ENCODE peak calls at places on chromosomes 6 and 20, in eight cellular contexts. One of them, this sample, is unnamed. For H3K36me3 and H3K4me1, the result is how much of the 10 kb centered on the place peaks cover.

GRCh38 chr20:38369387-38369786 is 23.1 kb downstream of the LBP start:
- DNase-seq in prostate gland: no peak
- DNase-seq in aorta: no peak
- DNase-seq in stomach: no peak
- DNase-seq in naive thymus-derived CD4-positive, alpha-beta T cell: no peak
- DNase-seq in heart left ventricle: no peak
- DNase-seq in Caco-2: peak
- DNase-seq in neural progenitor cell: peak
- DNase-seq in this sample: no peak

GRCh38 chr6:80469977-80470376 is 363.5 kb downstream of the BCKDHB start:
- DNase-seq in naive thymus-derived CD4-positive, alpha-beta T cell: no peak
- DNase-seq in Caco-2: no peak
- DNase-seq in neural progenitor cell: no peak
- DNase-seq in prostate gland: no peak
- DNase-seq in stomach: no peak
- DNase-seq in aorta: no peak
- DNase-seq in heart left ventricle: no peak
- DNase-seq in this sample: no peak

GRCh38 chr6:68915591-68915990 is 280.5 kb downstream of the ADGRB3 start:
- DNase-seq in stomach: no peak
- DNase-seq in neural progenitor cell: no peak
- DNase-seq in prostate gland: no peak
- DNase-seq in Caco-2: no peak
- DNase-seq in naive thymus-derived CD4-positive, alpha-beta T cell: no peak
- DNase-seq in heart left ventricle: no peak
- DNase-seq in aorta: no peak
- DNase-seq in this sample: no peak

GRCh38 chr20:49969946-49970345 is 12.8 kb upstream of the SNAI1 start:
- DNase-seq in naive thymus-derived CD4-positive, alpha-beta T cell: no peak
- DNase-seq in neural progenitor cell: no peak
- DNase-seq in Caco-2: peak
- DNase-seq in heart left ventricle: peak
- DNase-seq in prostate gland: no peak
- DNase-seq in stomach: no peak
- DNase-seq in aorta: peak
- DNase-seq in this sample: no peak

GRCh38 chr6:154156135-154156948 is 117.3 kb downstream of the OPRM1 start:
- DNase-seq in heart left ventricle: no peak
- DNase-seq in aorta: no peak
- DNase-seq in Caco-2: peak
- DNase-seq in neural progenitor cell: peak
- DNase-seq in naive thymus-derived CD4-positive, alpha-beta T cell: peak
- DNase-seq in prostate gland: peak
- DNase-seq in stomach: peak
- DNase-seq in this sample: peak

GRCh38 chr6:83702749-83703148 is 6.2 kb downstream of the SNAP91 start:
- DNase-seq in prostate gland: no peak
- DNase-seq in Caco-2: no peak
- DNase-seq in neural progenitor cell: no peak
- DNase-seq in naive thymus-derived CD4-positive, alpha-beta T cell: no peak
- DNase-seq in heart left ventricle: no peak
- DNase-seq in stomach: no peak
- DNase-seq in aorta: no peak
- DNase-seq in this sample: no peak

GRCh38 chr20:46331612-46332361 is 23.5 kb upstream of the CDH22 start:
- DNase-seq in Caco-2: no peak
- DNase-seq in stomach: peak
- DNase-seq in naive thymus-derived CD4-positive, alpha-beta T cell: no peak
- DNase-seq in heart left ventricle: no peak
- DNase-seq in prostate gland: no peak
- DNase-seq in neural progenitor cell: no peak
- DNase-seq in aorta: no peak
- DNase-seq in this sample: no peak

GRCh38 chr6:157075549-157076426 is 247.5 kb downstream of the TMEM242 start:
- DNase-seq in prostate gland: no peak
- DNase-seq in naive thymus-derived CD4-positive, alpha-beta T cell: no peak
- DNase-seq in neural progenitor cell: no peak
- DNase-seq in Caco-2: no peak
- DNase-seq in heart left ventricle: no peak
- DNase-seq in stomach: no peak
- DNase-seq in aorta: no peak
- DNase-seq in this sample: no peak

GRCh38 chr6:136415351-136416005 is 125.8 kb upstream of the BCLAF1 start:
- DNase-seq in Caco-2: no peak
- DNase-seq in neural progenitor cell: no peak
- DNase-seq in stomach: no peak
- DNase-seq in heart left ventricle: no peak
- DNase-seq in aorta: no peak
- DNase-seq in naive thymus-derived CD4-positive, alpha-beta T cell: no peak
- DNase-seq in prostate gland: no peak
- DNase-seq in this sample: no peak

GRCh38 chr6:3750324-3751018 is 1.0 kb downstream of the PXDC1 start:
- DNase-seq in aorta: peak
- DNase-seq in stomach: peak
- DNase-seq in naive thymus-derived CD4-positive, alpha-beta T cell: peak
- DNase-seq in neural progenitor cell: peak
- DNase-seq in prostate gland: peak
- DNase-seq in Caco-2: peak
- DNase-seq in heart left ventricle: peak
- DNase-seq in this sample: no peak

GRCh38 chr20:58705525-58705924 is 12.9 kb downstream of the NPEPL1 start:
- DNase-seq in neural progenitor cell: no peak
- DNase-seq in aorta: peak
- DNase-seq in heart left ventricle: no peak
- DNase-seq in Caco-2: no peak
- DNase-seq in stomach: no peak
- DNase-seq in prostate gland: no peak
- DNase-seq in naive thymus-derived CD4-positive, alpha-beta T cell: no peak
- DNase-seq in this sample: no peak

GRCh38 chr6:161111256-161111655 is 119.7 kb downstream of the MAP3K4 start:
- DNase-seq in neural progenitor cell: no peak
- DNase-seq in naive thymus-derived CD4-positive, alpha-beta T cell: no peak
- DNase-seq in aorta: no peak
- DNase-seq in prostate gland: no peak
- DNase-seq in Caco-2: no peak
- DNase-seq in stomach: no peak
- DNase-seq in heart left ventricle: no peak
- DNase-seq in this sample: no peak

GRCh38 chr6:106163446-106163965 is 77.4 kb downstream of the PRDM1 start:
- DNase-seq in heart left ventricle: no peak
- DNase-seq in prostate gland: no peak
- DNase-seq in stomach: no peak
- DNase-seq in Caco-2: no peak
- DNase-seq in neural progenitor cell: peak
- DNase-seq in naive thymus-derived CD4-positive, alpha-beta T cell: peak
- DNase-seq in aorta: no peak
- DNase-seq in this sample: no peak

GRCh38 chr6:168506460-168506859 is 65.5 kb downstream of the SMOC2 start:
- DNase-seq in naive thymus-derived CD4-positive, alpha-beta T cell: no peak
- DNase-seq in prostate gland: no peak
- DNase-seq in stomach: no peak
- DNase-seq in aorta: no peak
- DNase-seq in heart left ventricle: no peak
- DNase-seq in Caco-2: no peak
- DNase-seq in neural progenitor cell: no peak
- DNase-seq in this sample: no peak

GRCh38 chr20:14401479-14402138 is 64.2 kb upstream of the FLRT3 start:
- DNase-seq in Caco-2: no peak
- DNase-seq in naive thymus-derived CD4-positive, alpha-beta T cell: no peak
- DNase-seq in heart left ventricle: no peak
- DNase-seq in prostate gland: no peak
- DNase-seq in stomach: no peak
- DNase-seq in aorta: no peak
- DNase-seq in neural progenitor cell: peak
- DNase-seq in this sample: no peak

GRCh38 chr6:149450679-149451360 is 34.0 kb downstream of the ZC3H12D start:
- DNase-seq in heart left ventricle: peak
- DNase-seq in prostate gland: no peak
- DNase-seq in neural progenitor cell: peak
- DNase-seq in aorta: peak
- DNase-seq in naive thymus-derived CD4-positive, alpha-beta T cell: no peak
- DNase-seq in Caco-2: peak
- DNase-seq in stomach: peak
- DNase-seq in this sample: no peak

GRCh38 chr6:152130441-152130840 is 323.0 kb downstream of the ESR1 start:
- DNase-seq in heart left ventricle: no peak
- DNase-seq in prostate gland: no peak
- DNase-seq in aorta: no peak
- DNase-seq in stomach: no peak
- DNase-seq in naive thymus-derived CD4-positive, alpha-beta T cell: no peak
- DNase-seq in neural progenitor cell: no peak
- DNase-seq in Caco-2: no peak
- DNase-seq in this sample: no peak

GRCh38 chr6:152127429-152128165 is 320.1 kb downstream of the ESR1 start:
- DNase-seq in Caco-2: no peak
- DNase-seq in prostate gland: no peak
- DNase-seq in aorta: no peak
- DNase-seq in neural progenitor cell: no peak
- DNase-seq in naive thymus-derived CD4-positive, alpha-beta T cell: no peak
- DNase-seq in stomach: no peak
- DNase-seq in heart left ventricle: no peak
- DNase-seq in this sample: peak

GRCh38 chr6:152124432-152125074 is 317.1 kb downstream of the ESR1 start:
- DNase-seq in prostate gland: peak
- DNase-seq in neural progenitor cell: peak
- DNase-seq in naive thymus-derived CD4-positive, alpha-beta T cell: no peak
- DNase-seq in Caco-2: peak
- DNase-seq in heart left ventricle: no peak
- DNase-seq in aorta: no peak
- DNase-seq in stomach: no peak
- DNase-seq in this sample: peak

GRCh38 chr6:152129606-152130249 is 322.2 kb downstream of the ESR1 start:
- DNase-seq in stomach: no peak
- DNase-seq in naive thymus-derived CD4-positive, alpha-beta T cell: no peak
- DNase-seq in heart left ventricle: no peak
- DNase-seq in prostate gland: no peak
- DNase-seq in aorta: no peak
- DNase-seq in neural progenitor cell: no peak
- DNase-seq in Caco-2: no peak
- DNase-seq in this sample: no peak
- H3K36me3 ChIP-seq in stomach: under half
- H3K36me3 ChIP-seq in naive thymus-derived CD4-positive, alpha-beta T cell: under half
- H3K36me3 ChIP-seq in heart left ventricle: half or more
- H3K36me3 ChIP-seq in prostate gland: under half
- H3K36me3 ChIP-seq in aorta: under half
- H3K36me3 ChIP-seq in neural progenitor cell: under half
- H3K36me3 ChIP-seq in Caco-2: under half
- H3K36me3 ChIP-seq in this sample: under half

GRCh38 chr6:66057034-66057433 is 350.0 kb upstream of the EYS start:
- DNase-seq in Caco-2: no peak
- DNase-seq in prostate gland: no peak
- DNase-seq in naive thymus-derived CD4-positive, alpha-beta T cell: no peak
- DNase-seq in heart left ventricle: no peak
- DNase-seq in stomach: no peak
- DNase-seq in neural progenitor cell: no peak
- DNase-seq in aorta: no peak
- DNase-seq in this sample: no peak

GRCh38 chr6:66051812-66052211 is 344.8 kb upstream of the EYS start:
- DNase-seq in Caco-2: no peak
- DNase-seq in stomach: no peak
- DNase-seq in heart left ventricle: no peak
- DNase-seq in aorta: no peak
- DNase-seq in prostate gland: no peak
- DNase-seq in neural progenitor cell: no peak
- DNase-seq in naive thymus-derived CD4-positive, alpha-beta T cell: no peak
- DNase-seq in this sample: no peak

GRCh38 chr6:66054967-66055366 is 347.9 kb upstream of the EYS start:
- DNase-seq in aorta: no peak
- DNase-seq in prostate gland: no peak
- DNase-seq in Caco-2: no peak
- DNase-seq in stomach: no peak
- DNase-seq in naive thymus-derived CD4-positive, alpha-beta T cell: no peak
- DNase-seq in heart left ventricle: no peak
- DNase-seq in neural progenitor cell: no peak
- DNase-seq in this sample: no peak
- H3K4me1 ChIP-seq in aorta: under half
- H3K4me1 ChIP-seq in prostate gland: under half
- H3K4me1 ChIP-seq in Caco-2: under half
- H3K4me1 ChIP-seq in stomach: under half
- H3K4me1 ChIP-seq in naive thymus-derived CD4-positive, alpha-beta T cell: under half
- H3K4me1 ChIP-seq in heart left ventricle: under half
- H3K4me1 ChIP-seq in neural progenitor cell: under half
- H3K4me1 ChIP-seq in this sample: under half

GRCh38 chr20:31785089-31785488 is 34.1 kb upstream of the MYLK2 start:
- DNase-seq in aorta: no peak
- DNase-seq in heart left ventricle: no peak
- DNase-seq in naive thymus-derived CD4-positive, alpha-beta T cell: no peak
- DNase-seq in prostate gland: no peak
- DNase-seq in stomach: no peak
- DNase-seq in Caco-2: no peak
- DNase-seq in neural progenitor cell: no peak
- DNase-seq in this sample: no peak

GRCh38 chr20:31790401-31790800 is 28.8 kb upstream of the MYLK2 start:
- DNase-seq in naive thymus-derived CD4-positive, alpha-beta T cell: no peak
- DNase-seq in Caco-2: peak
- DNase-seq in heart left ventricle: no peak
- DNase-seq in neural progenitor cell: no peak
- DNase-seq in prostate gland: no peak
- DNase-seq in stomach: no peak
- DNase-seq in aorta: no peak
- DNase-seq in this sample: no peak

GRCh38 chr20:31788578-31788977 is 30.6 kb upstream of the MYLK2 start:
- DNase-seq in Caco-2: peak
- DNase-seq in prostate gland: no peak
- DNase-seq in stomach: no peak
- DNase-seq in aorta: no peak
- DNase-seq in heart left ventricle: no peak
- DNase-seq in naive thymus-derived CD4-positive, alpha-beta T cell: no peak
- DNase-seq in neural progenitor cell: no peak
- DNase-seq in this sample: no peak
- H3K36me3 ChIP-seq in Caco-2: under half
- H3K36me3 ChIP-seq in prostate gland: under half
- H3K36me3 ChIP-seq in stomach: under half
- H3K36me3 ChIP-seq in aorta: under half
- H3K36me3 ChIP-seq in heart left ventricle: under half
- H3K36me3 ChIP-seq in naive thymus-derived CD4-positive, alpha-beta T cell: under half
- H3K36me3 ChIP-seq in neural progenitor cell: under half
- H3K36me3 ChIP-seq in this sample: half or more

DNA sequence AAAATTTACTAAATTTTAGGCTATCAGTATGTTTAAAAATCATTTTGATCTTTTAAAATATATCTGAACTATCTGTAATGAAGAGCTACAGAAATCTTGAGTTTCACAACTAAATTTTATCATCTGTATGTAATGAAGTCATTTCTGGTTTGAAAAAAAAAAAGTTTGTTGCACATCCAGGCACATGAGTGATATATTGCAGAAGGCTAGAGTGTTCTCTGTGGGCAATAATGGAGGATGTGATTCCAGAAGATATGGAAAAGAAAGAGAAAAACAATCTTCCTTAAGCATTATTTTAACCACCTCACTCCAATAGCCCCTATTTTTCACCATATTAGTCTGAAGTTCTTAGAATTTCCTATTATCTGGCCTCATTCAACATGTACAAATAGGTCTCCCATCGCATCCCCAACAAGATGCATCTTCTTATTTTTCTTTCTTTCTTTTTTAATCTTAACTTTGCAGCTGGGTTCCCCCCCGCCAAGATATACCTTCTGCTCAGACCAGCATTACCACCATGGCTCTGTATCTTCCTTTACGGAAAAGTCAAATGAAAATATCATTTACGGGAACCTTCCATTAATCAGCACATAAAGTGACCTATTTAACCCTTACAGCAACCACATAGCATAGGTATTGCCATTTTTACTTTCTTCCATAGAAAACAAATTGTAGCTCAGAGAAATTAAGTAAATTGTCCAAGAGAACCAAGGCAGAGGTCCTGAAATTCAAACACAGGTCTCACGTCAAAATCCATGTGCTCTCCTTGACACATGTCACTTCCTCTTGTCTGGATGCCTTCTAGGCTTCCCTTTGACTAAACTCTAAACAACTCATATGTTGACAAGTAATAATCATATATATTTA is 116.9 kb downstream of the KIF13A start:
- DNase-seq in stomach: no peak
- DNase-seq in prostate gland: no peak
- DNase-seq in neural progenitor cell: no peak
- DNase-seq in naive thymus-derived CD4-positive, alpha-beta T cell: no peak
- DNase-seq in heart left ventricle: no peak
- DNase-seq in aorta: no peak
- DNase-seq in Caco-2: no peak
- DNase-seq in this sample: no peak
- H3K4me1 ChIP-seq in stomach: under half
- H3K4me1 ChIP-seq in prostate gland: under half
- H3K4me1 ChIP-seq in neural progenitor cell: under half
- H3K4me1 ChIP-seq in naive thymus-derived CD4-positive, alpha-beta T cell: under half
- H3K4me1 ChIP-seq in heart left ventricle: under half
- H3K4me1 ChIP-seq in aorta: under half
- H3K4me1 ChIP-seq in Caco-2: under half
- H3K4me1 ChIP-seq in this sample: under half